ENCODE peak calls at places on chromosome 10, in six cellular contexts. J is GM10248, P is heart right ventricle, A is H1, U is fibroblast of the aortic adventitia, B is B cell. Q is an unnamed sample.

GRCh38 chr10:93079663-93080349 is 6.1 kb downstream of the CYP26A1 start:
- DNase-seq in J (no peak), P (no peak), A (no peak), U (no peak), B (no peak), Q (no peak)

GRCh38 chr10:95133016-95133752 is 60.9 kb upstream of the ACSM6 start:
- DNase-seq in J (peak; percentile 52), P (peak; percentile 69), A (peak; percentile 95), U (peak; percentile 75), B (peak; percentile 78), Q (peak; percentile 40)

GRCh38 chr10:88827718-88828117 is 23.9 kb downstream of the ANKRD22 start:
- DNase-seq in J (no peak), P (no peak), A (no peak), U (no peak), B (no peak), Q (no peak)

GRCh38 chr10:120735773-120736371 is 115.3 kb upstream of the WDR11 start:
- DNase-seq in J (peak; percentile 22), P (no peak), A (no peak), U (peak; percentile 51), B (peak; percentile 4), Q (no peak)

GRCh38 chr10:66928000-66928770 is 2.3 kb downstream of the LRRTM3 start:
- DNase-seq in J (no peak), P (no peak), A (peak; percentile 52), U (no peak), B (no peak), Q (no peak)

GRCh38 chr10:7449063-7449695 is 38.3 kb upstream of the SFMBT2 start:
- DNase-seq in J (no peak), P (no peak), A (no peak), U (no peak), B (no peak), Q (no peak)

GRCh38 chr10:68121862-68122261 is 12.6 kb downstream of the MYPN start:
- DNase-seq in J (no peak), P (no peak), A (no peak), U (no peak), B (no peak), Q (no peak)

GRCh38 chr10:44992070-44992731 is 8.5 kb upstream of the ZNF22 start:
- DNase-seq in J (no peak), P (no peak), A (no peak), U (no peak), B (no peak), Q (no peak)

GRCh38 chr10:88116491-88116890 is 253.1 kb downstream of the PTEN start:
- DNase-seq in J (no peak), P (no peak), A (no peak), U (no peak), B (no peak), Q (no peak)

GRCh38 chr10:17833656-17834055 is 24.5 kb downstream of the MRC1 start:
- DNase-seq in J (no peak), P (no peak), A (no peak), U (no peak), B (no peak), Q (no peak)

GRCh38 chr10:49228677-49229076 is 40.5 kb upstream of the TMEM273 start:
- DNase-seq in J (no peak), P (no peak), A (no peak), U (no peak), B (no peak), Q (no peak)

GRCh38 chr10:31146496-31147219 is 115.0 kb upstream of the ZNF438 start:
- DNase-seq in J (no peak), P (peak; percentile 84), A (no peak), U (peak; percentile 66), B (no peak), Q (no peak)

GRCh38 chr10:104706886-104707285 is 65.8 kb downstream of the SORCS3 start:
- DNase-seq in J (no peak), P (no peak), A (no peak), U (peak; percentile 7), B (no peak), Q (no peak)

GRCh38 chr10:75971402-75972211 is 540.2 kb downstream of the LRMDA start:
- DNase-seq in J (no peak), P (peak; percentile 15), A (no peak), U (peak; percentile 81), B (no peak), Q (no peak)

GRCh38 chr10:99828464-99828863 is 46.0 kb downstream of the ABCC2 start:
- DNase-seq in J (no peak), P (no peak), A (no peak), U (no peak), B (no peak), Q (no peak)

GRCh38 chr10:2097937-2098336 is 360.6 kb upstream of the ADARB2 start:
- DNase-seq in J (no peak), P (no peak), A (no peak), U (no peak), B (no peak), Q (no peak)

GRCh38 chr10:95963202-95963991 is 55.6 kb downstream of the CC2D2B start:
- DNase-seq in J (no peak), P (no peak), A (no peak), U (no peak), B (peak; percentile 20), Q (no peak)

GRCh38 chr10:784377-784758 is 94.9 kb upstream of the DIP2C start:
- DNase-seq in J (peak; percentile 15), P (no peak), A (peak; percentile 57), U (no peak), B (no peak), Q (no peak)

GRCh38 chr10:114767101-114767588 is 54.4 kb upstream of the FHIP2A start:
- DNase-seq in J (no peak), P (no peak), A (no peak), U (peak; percentile 55), B (no peak), Q (no peak)

GRCh38 chr10:96758423-96758822 is 38.1 kb upstream of the PIK3AP1 start:
- DNase-seq in J (peak; percentile 39), P (peak; percentile 12), A (no peak), U (no peak), B (peak; percentile 54), Q (no peak)

GRCh38 chr10:580796-581195 is 108.7 kb downstream of the DIP2C start:
- DNase-seq in J (no peak), P (no peak), A (no peak), U (peak; percentile 93), B (no peak), Q (no peak)

GRCh38 chr10:21169271-21169670 is 272.2 kb upstream of the NEBL start:
- DNase-seq in J (no peak), P (no peak), A (no peak), U (no peak), B (no peak), Q (no peak)

GRCh38 chr10:69979177-69979576 is 73.5 kb upstream of the MACROH2A2 start:
- DNase-seq in J (no peak), P (no peak), A (no peak), U (no peak), B (no peak), Q (no peak)

GRCh38 chr10:73763343-73763742 is 18.5 kb upstream of the CHCHD1 start:
- DNase-seq in J (no peak), P (no peak), A (no peak), U (no peak), B (peak; percentile 36), Q (no peak)

GRCh38 chr10:87705339-87705738 is 45.7 kb downstream of the PAPSS2 start:
- DNase-seq in J (no peak), P (no peak), A (no peak), U (peak; percentile 51), B (no peak), Q (no peak)

GRCh38 chr10:21317902-21318301 is 207.6 kb downstream of the SKIDA1 start:
- DNase-seq in J (no peak), P (no peak), A (no peak), U (peak; percentile 53), B (no peak), Q (no peak)

GRCh38 chr10:78952686-78953085 is 116.1 kb upstream of the ZMIZ1 start:
- DNase-seq in J (no peak), P (peak; percentile 40), A (no peak), U (peak; percentile 91), B (no peak), Q (no peak)

GRCh38 chr10:103692421-103693069 is 162.8 kb downstream of the SH3PXD2A start:
- DNase-seq in J (peak; percentile 88), P (no peak), A (peak; percentile 71), U (no peak), B (peak; percentile 84), Q (no peak)

GRCh38 chr10:106780593-106781088 is 383.9 kb downstream of the SORCS1 start:
- DNase-seq in J (no peak), P (no peak), A (no peak), U (no peak), B (no peak), Q (no peak)

GRCh38 chr10:131981429-131982184 is at the start of gene BNIP3:
- DNase-seq in J (peak; percentile 99), P (peak; percentile 93), A (peak; percentile 91), U (peak; percentile 91), B (peak; percentile 97), Q (peak; percentile 87)
- TF ChIP-seq CTCF in J (no peak), P (no peak), A (no peak), U (peak; percentile 16), B (no peak), Q (no peak)

GRCh38 chr10:98262571-98262970 is 5.4 kb downstream of the LOXL4 start:
- DNase-seq in J (no peak), P (peak; percentile 60), A (no peak), U (peak; percentile 45), B (peak; percentile 38), Q (no peak)
- TF ChIP-seq CTCF in J (peak; percentile 23), P (peak; percentile 33), A (peak; percentile 77), U (peak; percentile 40), B (no peak), Q (no peak)

DNA sequence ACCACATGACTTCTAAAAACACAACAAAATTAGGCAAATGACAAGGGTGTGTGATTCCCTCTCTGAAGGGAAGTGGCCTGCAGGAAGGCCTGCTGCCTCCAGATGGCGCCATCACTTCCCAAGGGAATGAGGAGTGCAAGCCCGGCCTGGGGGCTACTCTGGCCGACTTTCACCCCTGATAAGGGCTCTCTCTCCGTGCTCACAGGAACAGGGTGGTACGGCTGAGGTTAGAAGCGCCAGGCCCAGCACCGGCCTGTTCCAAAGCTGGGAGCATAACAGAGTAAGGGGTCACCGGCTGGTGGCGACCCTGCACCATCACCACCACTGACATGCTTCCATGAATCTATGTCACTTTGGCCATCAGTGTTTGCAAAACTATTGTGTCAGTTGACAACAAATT is 13.1 kb downstream of the RBP3 start:
- DNase-seq in J (peak; percentile 63), P (peak; percentile 19), A (peak; percentile 93), U (peak; percentile 29), B (no peak), Q (no peak)
- TF ChIP-seq CTCF in J (peak; percentile 54), P (peak; percentile 30), A (peak; percentile 95), U (peak; percentile 88), B (no peak), Q (peak; percentile 26)

GRCh38 chr10:128150551-128150950 is 24.3 kb upstream of the MKI67 start:
- DNase-seq in J (no peak), P (no peak), A (no peak), U (no peak), B (no peak), Q (no peak)

GRCh38 chr10:128150045-128150493 is 23.8 kb upstream of the MKI67 start:
- DNase-seq in J (peak; percentile 92), P (peak; percentile 40), A (peak; percentile 92), U (peak; percentile 48), B (peak; percentile 88), Q (peak; percentile 81)

GRCh38 chr10:128147669-128148068 is 21.4 kb upstream of the MKI67 start:
- DNase-seq in J (no peak), P (no peak), A (no peak), U (peak; percentile 91), B (no peak), Q (no peak)

GRCh38 chr10:128151031-128151430 is 24.8 kb upstream of the MKI67 start:
- DNase-seq in J (no peak), P (no peak), A (no peak), U (no peak), B (no peak), Q (no peak)

GRCh38 chr10:128149267-128149666 is 23.0 kb upstream of the MKI67 start:
- DNase-seq in J (no peak), P (no peak), A (no peak), U (no peak), B (peak; percentile 17), Q (no peak)
- TF ChIP-seq CTCF in J (no peak), P (no peak), A (no peak), U (no peak), B (no peak), Q (no peak)